ENCODE peak calls at places on chromosomes 13 and 19, in ten cellular contexts. One of them, this sample, is unnamed. For H3K27me3, the result is how much of the 10 kb centered on the place peaks cover.

GRCh38 chr13:100269837-100270236 is 180.9 kb downstream of the PCCA start:
- DNase-seq in upper lobe of left lung: no peak
- DNase-seq in K562: no peak
- DNase-seq in breast epithelium: no peak
- DNase-seq in sigmoid colon: peak
- DNase-seq in H1: no peak
- DNase-seq in HL-60: no peak
- DNase-seq in GM23338: no peak
- DNase-seq in prostate gland: no peak
- DNase-seq in SK-N-SH: no peak
- DNase-seq in this sample: no peak

GRCh38 chr19:18715416-18715815 is 31.9 kb downstream of the CRTC1 start:
- DNase-seq in upper lobe of left lung: no peak
- DNase-seq in K562: no peak
- DNase-seq in breast epithelium: no peak
- DNase-seq in sigmoid colon: no peak
- DNase-seq in H1: no peak
- DNase-seq in HL-60: no peak
- DNase-seq in GM23338: no peak
- DNase-seq in prostate gland: no peak
- DNase-seq in SK-N-SH: no peak
- DNase-seq in this sample: no peak

GRCh38 chr13:97849305-97849704 is 104.2 kb upstream of the IPO5 start:
- DNase-seq in upper lobe of left lung: no peak
- DNase-seq in K562: peak
- DNase-seq in breast epithelium: no peak
- DNase-seq in sigmoid colon: no peak
- DNase-seq in H1: no peak
- DNase-seq in HL-60: peak
- DNase-seq in GM23338: peak
- DNase-seq in prostate gland: no peak
- DNase-seq in SK-N-SH: peak
- DNase-seq in this sample: no peak

GRCh38 chr19:45056831-45057230 is 18.0 kb downstream of the CLASRP start:
- DNase-seq in upper lobe of left lung: no peak
- DNase-seq in K562: no peak
- DNase-seq in breast epithelium: no peak
- DNase-seq in sigmoid colon: no peak
- DNase-seq in H1: no peak
- DNase-seq in HL-60: no peak
- DNase-seq in GM23338: no peak
- DNase-seq in prostate gland: no peak
- DNase-seq in SK-N-SH: no peak
- DNase-seq in this sample: no peak

GRCh38 chr19:50898018-50898417 is 13.2 kb downstream of the KLK4 start:
- DNase-seq in upper lobe of left lung: no peak
- DNase-seq in K562: no peak
- DNase-seq in breast epithelium: no peak
- DNase-seq in sigmoid colon: no peak
- DNase-seq in H1: no peak
- DNase-seq in HL-60: no peak
- DNase-seq in GM23338: no peak
- DNase-seq in prostate gland: no peak
- DNase-seq in SK-N-SH: no peak
- DNase-seq in this sample: no peak

GRCh38 chr13:97310809-97311436 is 88.8 kb downstream of the MBNL2 start:
- DNase-seq in upper lobe of left lung: no peak
- DNase-seq in K562: no peak
- DNase-seq in breast epithelium: no peak
- DNase-seq in sigmoid colon: no peak
- DNase-seq in H1: no peak
- DNase-seq in HL-60: no peak
- DNase-seq in GM23338: no peak
- DNase-seq in prostate gland: no peak
- DNase-seq in SK-N-SH: peak
- DNase-seq in this sample: no peak

GRCh38 chr13:35712907-35713685 is 236.6 kb upstream of the MAB21L1 start:
- DNase-seq in upper lobe of left lung: no peak
- DNase-seq in K562: no peak
- DNase-seq in breast epithelium: no peak
- DNase-seq in sigmoid colon: no peak
- DNase-seq in H1: no peak
- DNase-seq in HL-60: no peak
- DNase-seq in GM23338: peak
- DNase-seq in prostate gland: no peak
- DNase-seq in SK-N-SH: peak
- DNase-seq in this sample: no peak

GRCh38 chr13:44306401-44307192 is 67.0 kb upstream of the SERP2 start:
- DNase-seq in upper lobe of left lung: peak
- DNase-seq in K562: no peak
- DNase-seq in breast epithelium: no peak
- DNase-seq in sigmoid colon: peak
- DNase-seq in H1: no peak
- DNase-seq in HL-60: no peak
- DNase-seq in GM23338: peak
- DNase-seq in prostate gland: peak
- DNase-seq in SK-N-SH: no peak
- DNase-seq in this sample: no peak

GRCh38 chr13:40352385-40352778 is 314.1 kb downstream of the FOXO1 start:
- DNase-seq in upper lobe of left lung: no peak
- DNase-seq in K562: no peak
- DNase-seq in breast epithelium: no peak
- DNase-seq in sigmoid colon: peak
- DNase-seq in H1: no peak
- DNase-seq in HL-60: no peak
- DNase-seq in GM23338: no peak
- DNase-seq in prostate gland: no peak
- DNase-seq in SK-N-SH: no peak
- DNase-seq in this sample: no peak

GRCh38 chr13:60655268-60655667 is 258.2 kb downstream of the TDRD3 start:
- DNase-seq in upper lobe of left lung: no peak
- DNase-seq in K562: no peak
- DNase-seq in breast epithelium: no peak
- DNase-seq in sigmoid colon: no peak
- DNase-seq in H1: no peak
- DNase-seq in HL-60: no peak
- DNase-seq in GM23338: no peak
- DNase-seq in prostate gland: no peak
- DNase-seq in SK-N-SH: no peak
- DNase-seq in this sample: no peak

GRCh38 chr19:45994456-45994988 is 745 bp upstream of the CCDC61 start:
- DNase-seq in upper lobe of left lung: no peak
- DNase-seq in K562: no peak
- DNase-seq in breast epithelium: no peak
- DNase-seq in sigmoid colon: no peak
- DNase-seq in H1: no peak
- DNase-seq in HL-60: no peak
- DNase-seq in GM23338: peak
- DNase-seq in prostate gland: no peak
- DNase-seq in SK-N-SH: no peak
- DNase-seq in this sample: no peak

GRCh38 chr19:18898533-18899408 is 2.8 kb upstream of the CERS1 start:
- DNase-seq in upper lobe of left lung: peak
- DNase-seq in K562: no peak
- DNase-seq in breast epithelium: no peak
- DNase-seq in sigmoid colon: no peak
- DNase-seq in H1: no peak
- DNase-seq in HL-60: no peak
- DNase-seq in GM23338: no peak
- DNase-seq in prostate gland: no peak
- DNase-seq in SK-N-SH: no peak
- DNase-seq in this sample: peak

GRCh38 chr19:6887326-6887725 is at the start of gene ADGRE1:
- DNase-seq in upper lobe of left lung: no peak
- DNase-seq in K562: no peak
- DNase-seq in breast epithelium: no peak
- DNase-seq in sigmoid colon: no peak
- DNase-seq in H1: no peak
- DNase-seq in HL-60: peak
- DNase-seq in GM23338: no peak
- DNase-seq in prostate gland: no peak
- DNase-seq in SK-N-SH: no peak
- DNase-seq in this sample: peak

GRCh38 chr13:27360562-27360961 is 63.9 kb upstream of the GTF3A start:
- DNase-seq in upper lobe of left lung: no peak
- DNase-seq in K562: no peak
- DNase-seq in breast epithelium: peak
- DNase-seq in sigmoid colon: no peak
- DNase-seq in H1: no peak
- DNase-seq in HL-60: no peak
- DNase-seq in GM23338: no peak
- DNase-seq in prostate gland: no peak
- DNase-seq in SK-N-SH: no peak
- DNase-seq in this sample: no peak

GRCh38 chr13:36872621-36873020 is 47.4 kb downstream of the SMAD9 start:
- DNase-seq in upper lobe of left lung: peak
- DNase-seq in K562: no peak
- DNase-seq in breast epithelium: no peak
- DNase-seq in sigmoid colon: no peak
- DNase-seq in H1: no peak
- DNase-seq in HL-60: no peak
- DNase-seq in GM23338: peak
- DNase-seq in prostate gland: peak
- DNase-seq in SK-N-SH: no peak
- DNase-seq in this sample: no peak

GRCh38 chr19:49866933-49867782 is at the start of gene PNKP:
- DNase-seq in upper lobe of left lung: peak
- DNase-seq in K562: peak
- DNase-seq in breast epithelium: peak
- DNase-seq in sigmoid colon: peak
- DNase-seq in H1: no peak
- DNase-seq in HL-60: peak
- DNase-seq in GM23338: peak
- DNase-seq in prostate gland: peak
- DNase-seq in SK-N-SH: peak
- DNase-seq in this sample: peak
- TF ChIP-seq POLR2AphosphoS5 in upper lobe of left lung: peak
- TF ChIP-seq POLR2AphosphoS5 in K562: peak
- TF ChIP-seq POLR2AphosphoS5 in breast epithelium: peak
- TF ChIP-seq POLR2AphosphoS5 in sigmoid colon: peak
- TF ChIP-seq POLR2AphosphoS5 in H1: no peak
- TF ChIP-seq POLR2AphosphoS5 in HL-60: peak
- TF ChIP-seq POLR2AphosphoS5 in GM23338: peak
- TF ChIP-seq POLR2AphosphoS5 in prostate gland: peak
- TF ChIP-seq POLR2AphosphoS5 in SK-N-SH: peak
- TF ChIP-seq POLR2AphosphoS5 in this sample: peak

DNA sequence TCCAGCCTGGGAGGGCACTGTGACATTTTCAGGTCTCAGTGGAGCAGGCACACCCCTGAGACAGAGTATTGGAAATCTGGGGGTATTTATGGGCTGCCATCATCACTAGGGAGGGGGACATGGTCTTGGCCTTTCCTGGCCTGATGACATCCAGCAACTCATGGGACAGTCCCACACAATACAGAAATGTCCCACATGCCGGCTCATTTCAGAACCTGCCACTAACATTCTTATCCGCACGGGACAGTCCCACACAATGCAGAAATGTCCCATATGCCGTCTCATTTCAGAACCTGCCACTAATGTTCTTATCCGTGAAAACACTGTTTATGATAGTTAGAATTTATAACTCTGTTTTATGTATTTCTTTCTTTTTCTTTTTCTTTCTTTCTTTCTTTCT is 9.8 kb downstream of the SLC8A2 start:
- DNase-seq in upper lobe of left lung: no peak
- DNase-seq in K562: no peak
- DNase-seq in breast epithelium: no peak
- DNase-seq in sigmoid colon: no peak
- DNase-seq in H1: no peak
- DNase-seq in HL-60: no peak
- DNase-seq in GM23338: no peak
- DNase-seq in prostate gland: no peak
- DNase-seq in SK-N-SH: no peak
- DNase-seq in this sample: no peak
- H3K27me3 ChIP-seq in upper lobe of left lung: under half
- H3K27me3 ChIP-seq in K562: under half
- H3K27me3 ChIP-seq in breast epithelium: half or more
- H3K27me3 ChIP-seq in sigmoid colon: under half
- H3K27me3 ChIP-seq in H1: under half
- H3K27me3 ChIP-seq in HL-60: under half
- H3K27me3 ChIP-seq in GM23338: under half
- H3K27me3 ChIP-seq in prostate gland: under half
- H3K27me3 ChIP-seq in SK-N-SH: under half
- H3K27me3 ChIP-seq in this sample: half or more

GRCh38 chr19:4278926-4279529 is at the start of gene SHD:
- DNase-seq in upper lobe of left lung: peak
- DNase-seq in K562: no peak
- DNase-seq in breast epithelium: no peak
- DNase-seq in sigmoid colon: no peak
- DNase-seq in H1: no peak
- DNase-seq in HL-60: no peak
- DNase-seq in GM23338: peak
- DNase-seq in prostate gland: no peak
- DNase-seq in SK-N-SH: peak
- DNase-seq in this sample: no peak
- TF ChIP-seq POLR2AphosphoS5 in upper lobe of left lung: no peak
- TF ChIP-seq POLR2AphosphoS5 in K562: no peak
- TF ChIP-seq POLR2AphosphoS5 in breast epithelium: no peak
- TF ChIP-seq POLR2AphosphoS5 in sigmoid colon: no peak
- TF ChIP-seq POLR2AphosphoS5 in H1: no peak
- TF ChIP-seq POLR2AphosphoS5 in HL-60: no peak
- TF ChIP-seq POLR2AphosphoS5 in GM23338: no peak
- TF ChIP-seq POLR2AphosphoS5 in prostate gland: no peak
- TF ChIP-seq POLR2AphosphoS5 in SK-N-SH: no peak
- TF ChIP-seq POLR2AphosphoS5 in this sample: no peak

DNA sequence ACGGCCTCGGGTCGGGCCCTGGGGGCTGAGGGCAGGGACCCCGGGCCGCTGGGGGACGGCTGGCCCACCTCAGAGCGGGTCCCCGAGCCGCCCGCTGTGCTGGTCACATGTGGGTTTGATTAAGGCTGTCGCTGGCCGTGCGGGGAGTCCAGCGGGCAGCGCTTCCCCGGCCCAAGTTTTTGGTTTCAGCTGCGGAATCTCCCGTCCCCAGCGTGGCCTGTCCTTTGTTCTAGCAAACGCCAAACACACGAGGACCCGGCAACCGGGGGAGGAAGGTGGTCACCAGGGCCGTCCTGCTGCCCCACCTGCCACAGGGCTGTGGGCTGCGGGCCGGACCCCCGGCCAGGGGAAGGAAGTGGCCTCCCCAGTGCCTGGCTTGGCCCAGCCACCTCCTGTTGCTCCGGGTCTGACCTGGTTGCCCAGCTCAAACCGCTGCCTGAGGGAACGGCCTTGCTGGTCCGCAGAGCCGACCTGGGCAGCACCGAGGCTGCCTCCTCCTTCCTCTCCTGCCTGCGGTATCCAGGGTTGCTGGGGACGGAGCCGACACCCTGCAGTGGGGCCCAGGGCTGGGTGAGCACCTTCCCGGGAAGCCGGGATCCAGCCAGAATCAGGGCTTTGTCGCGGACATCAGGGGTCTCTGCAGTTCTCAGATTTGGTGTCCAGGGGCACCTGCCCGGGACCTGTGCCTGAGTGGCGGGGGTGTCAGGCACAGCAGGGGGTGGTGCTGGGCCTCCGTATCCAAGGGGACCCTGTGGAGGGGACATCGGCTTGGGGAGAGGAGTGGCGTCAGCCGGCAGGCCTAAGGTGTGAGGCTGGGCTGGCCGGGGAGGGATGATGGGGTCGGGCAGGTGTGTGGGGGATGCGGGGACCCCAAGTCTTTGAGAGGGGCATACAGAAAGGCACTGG is 2.2 kb downstream of the EFNA2 start:
- DNase-seq in upper lobe of left lung: peak
- DNase-seq in K562: no peak
- DNase-seq in breast epithelium: no peak
- DNase-seq in sigmoid colon: no peak
- DNase-seq in H1: no peak
- DNase-seq in HL-60: no peak
- DNase-seq in GM23338: no peak
- DNase-seq in prostate gland: no peak
- DNase-seq in SK-N-SH: peak
- DNase-seq in this sample: no peak
- H3K27me3 ChIP-seq in upper lobe of left lung: half or more
- H3K27me3 ChIP-seq in K562: under half
- H3K27me3 ChIP-seq in breast epithelium: half or more
- H3K27me3 ChIP-seq in sigmoid colon: half or more
- H3K27me3 ChIP-seq in H1: under half
- H3K27me3 ChIP-seq in HL-60: half or more
- H3K27me3 ChIP-seq in GM23338: under half
- H3K27me3 ChIP-seq in prostate gland: under half
- H3K27me3 ChIP-seq in SK-N-SH: under half
- H3K27me3 ChIP-seq in this sample: half or more

This sample was measured in spleen.